ENCODE peak calls at places on chromosomes 13 and 19, in four cellular contexts. One of them, this sample, is unnamed.

GRCh38 chr19:49513746-49514118 is 1.3 kb downstream of the FCGRT start:
- DNase-seq in neural progenitor cell: no peak
- DNase-seq in upper lobe of left lung: no peak
- DNase-seq in upper lobe of right lung: no peak
- DNase-seq in this sample: no peak

GRCh38 chr19:23093832-23094231 is 23.0 kb upstream of the ZNF730 start:
- DNase-seq in neural progenitor cell: no peak
- DNase-seq in upper lobe of left lung: no peak
- DNase-seq in upper lobe of right lung: no peak
- DNase-seq in this sample: no peak

GRCh38 chr13:109533350-109533749 is 253.0 kb downstream of the IRS2 start:
- DNase-seq in neural progenitor cell: no peak
- DNase-seq in upper lobe of left lung: no peak
- DNase-seq in upper lobe of right lung: no peak
- DNase-seq in this sample: no peak

GRCh38 chr13:32910530-32910929 is 105.7 kb upstream of the KL start:
- DNase-seq in neural progenitor cell: no peak
- DNase-seq in upper lobe of left lung: no peak
- DNase-seq in upper lobe of right lung: no peak
- DNase-seq in this sample: no peak

GRCh38 chr13:98977568-98978270 is at the start of gene DOCK9:
- DNase-seq in neural progenitor cell: peak
- DNase-seq in upper lobe of left lung: peak
- DNase-seq in upper lobe of right lung: peak
- DNase-seq in this sample: peak

GRCh38 chr13:79225487-79226232 is 180.4 kb downstream of the RBM26 start:
- DNase-seq in neural progenitor cell: no peak
- DNase-seq in upper lobe of left lung: no peak
- DNase-seq in upper lobe of right lung: no peak
- DNase-seq in this sample: no peak

GRCh38 chr13:92989301-92989700 is 237.3 kb upstream of the GPC6 start:
- DNase-seq in neural progenitor cell: no peak
- DNase-seq in upper lobe of left lung: no peak
- DNase-seq in upper lobe of right lung: no peak
- DNase-seq in this sample: no peak

GRCh38 chr19:14198384-14199376 is 7.3 kb downstream of the ADGRL1 start:
- DNase-seq in neural progenitor cell: no peak
- DNase-seq in upper lobe of left lung: no peak
- DNase-seq in upper lobe of right lung: no peak
- DNase-seq in this sample: no peak

GRCh38 chr13:49213539-49213938 is 6.6 kb upstream of the MLNR start:
- DNase-seq in neural progenitor cell: no peak
- DNase-seq in upper lobe of left lung: no peak
- DNase-seq in upper lobe of right lung: no peak
- DNase-seq in this sample: no peak

GRCh38 chr13:94662274-94662945 is 49.9 kb downstream of the SOX21 start:
- DNase-seq in neural progenitor cell: no peak
- DNase-seq in upper lobe of left lung: no peak
- DNase-seq in upper lobe of right lung: no peak
- DNase-seq in this sample: no peak

GRCh38 chr19:18141031-18141430 is 11.9 kb upstream of the PIK3R2 start:
- DNase-seq in neural progenitor cell: no peak
- DNase-seq in upper lobe of left lung: no peak
- DNase-seq in upper lobe of right lung: no peak
- DNase-seq in this sample: no peak

GRCh38 chr19:42284066-42284501 is 15.0 kb downstream of the CIC start:
- DNase-seq in neural progenitor cell: peak
- DNase-seq in upper lobe of left lung: peak
- DNase-seq in upper lobe of right lung: peak
- DNase-seq in this sample: no peak

GRCh38 chr19:51294211-51294976 is 17.1 kb upstream of the IGLON5 start:
- DNase-seq in neural progenitor cell: peak
- DNase-seq in upper lobe of left lung: no peak
- DNase-seq in upper lobe of right lung: no peak
- DNase-seq in this sample: no peak

GRCh38 chr19:35645680-35646511 is 2.2 kb upstream of the COX6B1 start:
- DNase-seq in neural progenitor cell: no peak
- DNase-seq in upper lobe of left lung: no peak
- DNase-seq in upper lobe of right lung: no peak
- DNase-seq in this sample: no peak

GRCh38 chr13:101455863-101456262 is 3.4 kb downstream of the ITGBL1 start:
- DNase-seq in neural progenitor cell: no peak
- DNase-seq in upper lobe of left lung: no peak
- DNase-seq in upper lobe of right lung: no peak
- DNase-seq in this sample: peak

GRCh38 chr19:22286151-22286810 is at the start of gene ZNF729:
- DNase-seq in neural progenitor cell: no peak
- DNase-seq in upper lobe of left lung: no peak
- DNase-seq in upper lobe of right lung: no peak
- DNase-seq in this sample: no peak

GRCh38 chr19:8352134-8352827 is 9.2 kb upstream of the KANK3 start:
- DNase-seq in neural progenitor cell: peak
- DNase-seq in upper lobe of left lung: no peak
- DNase-seq in upper lobe of right lung: no peak
- DNase-seq in this sample: no peak

GRCh38 chr13:35179494-35179893 is 237.4 kb downstream of the NBEA start:
- DNase-seq in neural progenitor cell: no peak
- DNase-seq in upper lobe of left lung: no peak
- DNase-seq in upper lobe of right lung: no peak
- DNase-seq in this sample: peak

GRCh38 chr19:1826557-1827521 is 14.8 kb upstream of the ATP8B3 start:
- DNase-seq in neural progenitor cell: peak
- DNase-seq in upper lobe of left lung: no peak
- DNase-seq in upper lobe of right lung: no peak
- DNase-seq in this sample: no peak
- H3K4me3 ChIP-seq in neural progenitor cell: no peak
- H3K4me3 ChIP-seq in upper lobe of left lung: no peak
- H3K4me3 ChIP-seq in upper lobe of right lung: no peak
- H3K4me3 ChIP-seq in this sample: no peak

GRCh38 chr13:113083402-113084061 is 22.1 kb upstream of the F7 start:
- DNase-seq in neural progenitor cell: no peak
- DNase-seq in upper lobe of left lung: peak
- DNase-seq in upper lobe of right lung: peak
- DNase-seq in this sample: no peak
- TF ChIP-seq CTCF in neural progenitor cell: no peak
- TF ChIP-seq CTCF in upper lobe of left lung: no peak
- TF ChIP-seq CTCF in upper lobe of right lung: no peak
- TF ChIP-seq CTCF in this sample: no peak

DNA sequence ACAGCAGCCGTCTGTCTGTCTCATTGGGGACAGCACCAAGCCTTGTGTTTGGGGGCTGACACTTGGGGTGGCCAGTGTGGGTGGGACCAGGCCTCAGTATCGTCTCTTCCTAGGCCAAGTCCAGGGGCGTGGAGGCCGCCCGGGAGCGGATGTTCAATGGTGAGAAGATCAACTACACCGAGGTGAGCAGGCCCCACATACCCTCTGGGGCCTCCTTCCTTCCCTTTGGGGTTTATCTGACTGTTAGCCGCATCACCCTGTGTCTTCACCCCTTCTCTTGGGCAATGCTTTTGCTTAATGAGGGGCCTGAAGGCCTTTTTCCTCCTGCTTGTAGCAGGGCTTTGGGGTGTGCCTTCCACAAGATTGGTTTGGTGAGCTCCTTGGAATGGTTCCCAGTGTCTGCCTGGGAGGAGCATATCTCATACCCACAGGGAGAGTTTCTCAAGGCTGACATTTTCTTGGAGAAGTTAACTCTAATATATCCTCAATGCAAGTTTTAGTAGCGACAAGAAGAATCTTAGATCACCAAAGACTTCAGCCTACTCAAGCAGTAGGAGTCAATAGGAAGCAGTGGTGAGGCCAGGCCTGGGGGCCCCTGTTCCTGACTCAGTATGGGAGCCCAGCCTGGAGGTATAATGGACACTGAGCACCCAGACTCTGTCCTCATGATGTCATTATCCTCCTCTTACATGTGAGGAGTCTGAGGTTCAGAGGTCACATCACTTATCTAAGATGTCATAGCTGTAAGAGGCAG is 1.9 kb downstream of the GPI start:
- DNase-seq in neural progenitor cell: no peak
- DNase-seq in upper lobe of left lung: no peak
- DNase-seq in upper lobe of right lung: no peak
- DNase-seq in this sample: no peak
- H3K4me3 ChIP-seq in neural progenitor cell: no peak
- H3K4me3 ChIP-seq in upper lobe of left lung: no peak
- H3K4me3 ChIP-seq in upper lobe of right lung: peak
- H3K4me3 ChIP-seq in this sample: peak

GRCh38 chr13:40069173-40070044 is 413.9 kb downstream of the COG6 start:
- DNase-seq in neural progenitor cell: peak
- DNase-seq in upper lobe of left lung: peak
- DNase-seq in upper lobe of right lung: peak
- DNase-seq in this sample: no peak
- TF ChIP-seq CTCF in neural progenitor cell: peak
- TF ChIP-seq CTCF in upper lobe of left lung: peak
- TF ChIP-seq CTCF in upper lobe of right lung: peak
- TF ChIP-seq CTCF in this sample: peak

DNA sequence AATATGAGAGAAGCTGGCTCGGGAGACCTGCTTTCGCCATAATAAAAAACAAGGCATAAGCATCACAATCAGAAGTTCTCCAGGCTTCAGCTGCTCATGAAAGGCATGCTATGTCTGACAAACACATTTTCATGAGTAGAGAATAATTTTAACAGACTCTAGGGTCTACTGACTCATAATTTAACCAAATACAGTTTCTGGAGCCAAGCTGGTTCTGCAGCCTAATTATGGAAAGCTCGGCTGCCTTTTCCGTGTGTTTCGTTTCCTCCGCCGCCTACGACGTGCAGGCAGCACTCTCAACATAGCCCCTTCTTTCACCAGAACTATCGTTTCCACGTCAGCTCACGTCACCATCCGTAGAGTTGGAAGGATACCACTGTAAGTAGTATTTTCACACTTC is 5.7 kb downstream of the MCF2L start:
- DNase-seq in neural progenitor cell: no peak
- DNase-seq in upper lobe of left lung: no peak
- DNase-seq in upper lobe of right lung: no peak
- DNase-seq in this sample: no peak
- H3K4me3 ChIP-seq in neural progenitor cell: no peak
- H3K4me3 ChIP-seq in upper lobe of left lung: no peak
- H3K4me3 ChIP-seq in upper lobe of right lung: no peak
- H3K4me3 ChIP-seq in this sample: no peak

DNA sequence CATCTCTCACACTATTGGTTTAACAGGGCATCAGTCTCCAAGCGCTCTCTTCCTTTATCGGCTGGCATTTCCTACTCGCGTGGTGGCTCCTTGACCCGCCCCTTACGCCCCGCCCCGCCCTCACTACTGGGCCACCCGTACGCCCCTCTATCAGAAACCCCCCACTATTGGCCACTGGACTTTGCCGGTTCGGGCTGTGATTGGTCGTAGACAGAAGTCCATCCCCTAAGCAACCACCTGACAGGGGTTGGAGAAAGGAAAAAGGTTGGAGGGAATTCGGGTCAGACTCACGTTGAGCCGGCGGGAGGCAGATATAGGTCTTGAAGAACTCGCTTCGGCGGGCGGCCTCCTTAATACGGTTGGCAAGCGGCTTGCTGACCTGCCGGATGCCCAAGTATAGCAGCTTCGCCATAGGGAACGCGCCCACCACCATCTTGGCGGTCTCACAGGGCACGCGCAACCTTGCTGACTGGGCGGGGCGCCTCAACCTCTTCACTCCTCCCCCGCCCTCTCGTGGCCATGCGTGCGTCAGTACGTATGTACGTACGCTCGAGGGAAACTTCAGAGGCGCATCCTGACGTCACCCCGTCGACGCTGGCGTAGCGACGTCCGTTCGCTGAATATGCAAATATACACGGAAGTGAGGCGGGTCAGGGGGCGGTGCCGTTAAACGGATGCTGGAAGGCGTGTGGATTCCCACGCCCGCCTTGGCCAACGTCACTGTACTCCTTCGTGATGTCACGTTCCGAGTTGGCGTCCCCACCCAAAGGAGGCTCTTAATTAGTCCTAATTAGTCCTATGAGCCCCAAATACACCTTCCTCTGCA is at the start of gene OPA3:
- DNase-seq in neural progenitor cell: peak
- DNase-seq in upper lobe of left lung: peak
- DNase-seq in upper lobe of right lung: peak
- DNase-seq in this sample: peak
- TF ChIP-seq CTCF in neural progenitor cell: peak
- TF ChIP-seq CTCF in upper lobe of left lung: peak
- TF ChIP-seq CTCF in upper lobe of right lung: peak
- TF ChIP-seq CTCF in this sample: no peak

GRCh38 chr13:42001580-42001979 is 40.7 kb upstream of the VWA8 start:
- DNase-seq in neural progenitor cell: peak
- DNase-seq in upper lobe of left lung: peak
- DNase-seq in upper lobe of right lung: peak
- DNase-seq in this sample: peak
- H3K4me3 ChIP-seq in neural progenitor cell: no peak
- H3K4me3 ChIP-seq in upper lobe of left lung: no peak
- H3K4me3 ChIP-seq in upper lobe of right lung: no peak
- H3K4me3 ChIP-seq in this sample: no peak

DNA sequence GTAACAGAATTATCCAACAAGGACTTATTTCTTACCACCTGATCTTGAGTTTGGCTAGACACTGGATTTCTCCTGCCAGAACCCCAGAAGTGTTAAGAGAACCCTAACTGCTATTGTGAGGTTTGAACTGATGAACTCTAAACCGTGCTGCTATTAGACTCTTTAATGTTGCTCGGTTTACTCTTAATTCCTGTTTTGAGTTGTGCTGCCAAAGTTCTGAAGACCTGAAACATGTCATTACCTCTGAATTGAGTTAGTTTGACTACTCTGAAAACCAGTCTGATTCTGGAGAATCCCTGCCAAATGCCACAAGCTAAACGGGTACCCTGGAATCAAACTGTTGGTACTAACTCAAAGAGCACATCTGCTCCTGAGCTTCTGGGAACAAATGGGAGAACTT is 215.5 kb downstream of the KLF12 start:
- DNase-seq in neural progenitor cell: no peak
- DNase-seq in upper lobe of left lung: no peak
- DNase-seq in upper lobe of right lung: no peak
- DNase-seq in this sample: no peak
- TF ChIP-seq CTCF in neural progenitor cell: no peak
- TF ChIP-seq CTCF in upper lobe of left lung: no peak
- TF ChIP-seq CTCF in upper lobe of right lung: no peak
- TF ChIP-seq CTCF in this sample: no peak

GRCh38 chr19:29107831-29108230 is 105.1 kb downstream of the UQCRFS1 start:
- DNase-seq in neural progenitor cell: no peak
- DNase-seq in upper lobe of left lung: no peak
- DNase-seq in upper lobe of right lung: no peak
- DNase-seq in this sample: no peak
- H3K4me3 ChIP-seq in neural progenitor cell: no peak
- H3K4me3 ChIP-seq in upper lobe of left lung: no peak
- H3K4me3 ChIP-seq in upper lobe of right lung: no peak
- H3K4me3 ChIP-seq in this sample: no peak

This sample was measured in retinal pigment epithelial cell.